ENCODE peak calls at places on chromosomes 1 and 21, in eight cellular contexts. W is COLO829, G is NCI-H2081, V is GM23248, T is Right ventricle myocardium superior, Z is NCI-H1436, E is astrocyte of the cerebellum, L is bronchial epithelial cell. D is an unnamed sample.

GRCh38 chr1:36628804-36629203 is 146.1 kb upstream of the CSF3R start:
- DNase-seq in W (no peak), G (no peak), V (no peak), T (no peak), Z (no peak), E (no peak), L (no peak), D (no peak)

GRCh38 chr1:116433283-116434257 is 60.5 kb downstream of the ATP1A1 start:
- DNase-seq in W (peak), G (no peak), V (peak), T (peak), Z (no peak), E (no peak), L (peak), D (no peak)

GRCh38 chr1:166165661-166166399 is 971 bp downstream of the FAM78B start:
- DNase-seq in W (no peak), G (no peak), V (peak), T (peak), Z (no peak), E (no peak), L (no peak), D (no peak)

GRCh38 chr1:175073633-175074032 is 6.0 kb downstream of the TNN start:
- DNase-seq in W (no peak), G (no peak), V (no peak), T (no peak), Z (no peak), E (no peak), L (no peak), D (no peak)

GRCh38 chr1:236066054-236066453 is 1.2 kb upstream of the NID1 start:
- DNase-seq in W (no peak), G (no peak), V (no peak), T (no peak), Z (no peak), E (no peak), L (no peak), D (no peak)

GRCh38 chr1:53947172-53947835 is 1.2 kb downstream of the LRRC42 start:
- DNase-seq in W (no peak), G (no peak), V (peak), T (no peak), Z (no peak), E (no peak), L (no peak), D (peak)

GRCh38 chr1:246142320-246142893 is 364.7 kb downstream of the SMYD3 start:
- DNase-seq in W (peak), G (no peak), V (peak), T (no peak), Z (no peak), E (peak), L (peak), D (no peak)

GRCh38 chr1:236168716-236169429 is 26.5 kb downstream of the GPR137B start:
- DNase-seq in W (peak), G (no peak), V (peak), T (peak), Z (no peak), E (no peak), L (peak), D (no peak)

GRCh38 chr1:212110617-212111016 is 75.1 kb downstream of the DTL start:
- DNase-seq in W (no peak), G (peak), V (peak), T (peak), Z (no peak), E (peak), L (no peak), D (no peak)

GRCh38 chr1:172325562-172325961 is 94.9 kb upstream of the C1orf105 start:
- DNase-seq in W (peak), G (no peak), V (peak), T (no peak), Z (no peak), E (no peak), L (peak), D (no peak)

GRCh38 chr1:181152892-181153633 is 64.6 kb downstream of the IER5 start:
- DNase-seq in W (peak), G (no peak), V (peak), T (peak), Z (no peak), E (peak), L (peak), D (no peak)

GRCh38 chr21:28235169-28235892 is 757.3 kb downstream of the LTN1 start:
- DNase-seq in W (no peak), G (no peak), V (no peak), T (no peak), Z (no peak), E (no peak), L (no peak), D (no peak)